ENCODE peak calls at places on chromosome 20, in eight cellular contexts. N is nucleus accumbens, Z is DMS153, D is type B pancreatic cell, X is tibial nerve, U is SHP77, J is left ventricle myocardium superior, W is tibial artery. Q is an unnamed sample.

GRCh38 chr20:48595495-48596475 is 232.0 kb downstream of the PREX1 start:
- DNase-seq in X (no peak), J (no peak), U (no peak), Z (no peak), W (peak; percentile 37), N (no peak), D (no peak), Q (no peak)

GRCh38 chr20:56552911-56553629 is 20.0 kb downstream of the FAM209B start:
- DNase-seq in X (no peak), Z (no peak), W (no peak), D (no peak), J (no peak), N (no peak), U (no peak), Q (no peak)

GRCh38 chr20:41308726-41309413 is 8.7 kb downstream of the ZHX3 start:
- DNase-seq in U (no peak), D (no peak), N (no peak), X (no peak), W (no peak), J (no peak), Z (no peak), Q (peak; percentile 14)

GRCh38 chr20:10551732-10552724 is 116.9 kb downstream of the SLX4IP start:
- DNase-seq in D (no peak), Z (no peak), W (no peak), U (no peak), X (no peak), J (no peak), N (peak; percentile 7), Q (no peak)

GRCh38 chr20:9025643-9026042 is 43.2 kb upstream of the PLCB4 start:
- DNase-seq in J (no peak), D (no peak), W (no peak), N (no peak), U (no peak), X (no peak), Z (no peak), Q (no peak)

GRCh38 chr20:49216991-49217578 is 2.1 kb upstream of the DDX27 start:
- DNase-seq in N (peak; percentile 93), J (peak; percentile 94), D (peak; percentile 92), U (peak; percentile 82), W (peak; percentile 94), Z (peak; percentile 89), X (peak; percentile 100), Q (peak; percentile 90)

GRCh38 chr20:31943052-31943471 is 8.8 kb downstream of the PDRG1 start:
- DNase-seq in U (no peak), J (peak; percentile 76), D (no peak), W (no peak), Z (no peak), N (peak; percentile 28), X (no peak), Q (no peak)

GRCh38 chr20:25624500-25624939 is 706 bp upstream of the NANP start:
- DNase-seq in X (peak; percentile 31), Z (peak; percentile 21), U (no peak), W (no peak), J (no peak), D (no peak), N (no peak), Q (no peak)

GRCh38 chr20:46343358-46344357 is 35.4 kb upstream of the CDH22 start:
- DNase-seq in X (no peak), Z (peak; percentile 25), N (no peak), J (no peak), U (no peak), W (no peak), D (no peak), Q (no peak)

GRCh38 chr20:61482425-61482887 is 230.4 kb downstream of the CDH4 start:
- DNase-seq in N (no peak), U (no peak), Z (no peak), J (no peak), D (no peak), X (no peak), W (no peak), Q (no peak)

GRCh38 chr20:20137851-20138250 is 85.5 kb downstream of the CFAP61 start:
- DNase-seq in U (no peak), Z (no peak), N (no peak), D (no peak), W (no peak), X (no peak), J (no peak), Q (no peak)

GRCh38 chr20:48601798-48602197 is 226.0 kb downstream of the PREX1 start:
- DNase-seq in J (no peak), N (no peak), W (peak; percentile 17), U (no peak), D (no peak), X (no peak), Z (no peak), Q (no peak)

GRCh38 chr20:59561614-59562277 is 42.6 kb upstream of the PHACTR3 start:
- DNase-seq in Z (no peak), X (no peak), D (no peak), J (no peak), W (no peak), U (no peak), N (no peak), Q (no peak)

GRCh38 chr20:34575271-34575670 is 16.8 kb downstream of the MAP1LC3A start:
- DNase-seq in U (no peak), W (no peak), X (no peak), N (no peak), Z (no peak), D (peak; percentile 47), J (no peak), Q (no peak)

GRCh38 chr20:3041818-3042504 is 1.5 kb upstream of the GNRH2 start:
- DNase-seq in U (no peak), Z (peak; percentile 58), J (no peak), W (no peak), D (no peak), N (no peak), X (no peak), Q (peak; percentile 19)

GRCh38 chr20:2210646-2211556 is 84.9 kb upstream of the TGM3 start:
- DNase-seq in J (peak; percentile 31), X (peak; percentile 25), Z (no peak), W (no peak), U (no peak), D (no peak), N (no peak), Q (peak; percentile 95)

GRCh38 chr20:10427060-10427692 is 6.8 kb downstream of the MKKS start:
- DNase-seq in W (no peak), N (peak; percentile 60), J (peak; percentile 70), U (peak; percentile 66), X (peak; percentile 60), Z (no peak), D (no peak), Q (peak; percentile 79)

GRCh38 chr20:49594929-49595311 is 27.0 kb upstream of the PTGIS start:
- DNase-seq in Z (no peak), W (no peak), J (no peak), N (no peak), X (no peak), D (no peak), U (no peak), Q (no peak)

GRCh38 chr20:5535211-5535756 is 214.9 kb upstream of the SHLD1 start:
- DNase-seq in U (no peak), N (no peak), W (no peak), D (no peak), J (no peak), Z (no peak), X (no peak), Q (no peak)

GRCh38 chr20:38343107-38343797 is 3.0 kb upstream of the LBP start:
- DNase-seq in D (no peak), W (no peak), J (peak; percentile 44), X (peak; percentile 44), U (no peak), Z (no peak), N (no peak), Q (no peak)

GRCh38 chr20:44153636-44154043 is 33.3 kb downstream of the JPH2 start:
- DNase-seq in N (no peak), Z (no peak), W (peak; percentile 78), X (no peak), J (no peak), U (no peak), D (no peak), Q (no peak)

GRCh38 chr20:23125625-23126191 is 39.6 kb upstream of the CD93 start:
- DNase-seq in Z (no peak), X (no peak), N (peak; percentile 39), J (peak; percentile 50), U (no peak), W (peak; percentile 70), D (no peak), Q (no peak)

GRCh38 chr20:42475773-42476172 is 713.9 kb downstream of the PTPRT start:
- DNase-seq in D (no peak), Z (no peak), W (no peak), N (no peak), J (no peak), X (no peak), U (no peak), Q (no peak)

GRCh38 chr20:37907677-37908397 is 4.9 kb downstream of the VSTM2L start:
- DNase-seq in N (no peak), U (no peak), X (no peak), Z (no peak), J (no peak), W (no peak), D (no peak), Q (peak; percentile 17)

GRCh38 chr20:542777-543368 is 717 bp downstream of the CSNK2A1 start:
- DNase-seq in Z (no peak), J (peak; percentile 43), W (no peak), D (no peak), U (no peak), N (peak; percentile 44), X (no peak), Q (no peak)

GRCh38 chr20:20820104-20820503 is 107.7 kb upstream of the RALGAPA2 start:
- DNase-seq in U (peak; percentile 10), D (no peak), J (no peak), N (peak; percentile 25), W (no peak), Z (no peak), X (no peak), Q (peak; percentile 53)

GRCh38 chr20:49905415-49906091 is 9.8 kb downstream of the SPATA2 start:
- DNase-seq in X (no peak), U (no peak), D (no peak), J (no peak), N (no peak), W (peak; percentile 57), Z (no peak), Q (no peak)

GRCh38 chr20:14832630-14833029 is 495.2 kb upstream of the FLRT3 start:
- DNase-seq in N (no peak), J (no peak), W (no peak), D (no peak), X (no peak), U (no peak), Z (no peak), Q (no peak)

GRCh38 chr20:10315138-10315537 is 96.5 kb downstream of the SNAP25 start:
- DNase-seq in W (no peak), Z (no peak), D (no peak), N (no peak), J (no peak), X (no peak), U (no peak), Q (no peak)

GRCh38 chr20:38789503-38790209 is 15.8 kb upstream of the PPP1R16B start:
- DNase-seq in U (no peak), D (no peak), J (no peak), X (no peak), Z (no peak), N (no peak), W (no peak), Q (no peak)

Q was measured in lung microvascular endothelial cell.